ENCODE peak calls at places on chromosomes 11 and 22, in nine cellular contexts. O is substantia nigra, R is body of pancreas, P is AG04450, F is neural progenitor cell, V is GM23338, E is caudate nucleus, T is aorta, W is GM23248. B is an unnamed sample.

GRCh38 chr22:29352778-29353177 is 35.6 kb downstream of the AP1B1 start:
- DNase-seq in O (no peak), R (no peak), P (no peak), F (no peak), V (no peak), E (peak), T (peak), W (no peak), B (no peak)

GRCh38 chr11:69949327-69949726 is 128.8 kb upstream of the ANO1 start:
- DNase-seq in O (no peak), R (peak), P (no peak), F (no peak), V (no peak), E (no peak), T (peak), W (peak), B (no peak)

GRCh38 chr11:126112547-126112946 is 49.9 kb upstream of the CDON start:
- DNase-seq in O (no peak), R (no peak), P (no peak), F (no peak), V (no peak), E (no peak), T (no peak), W (peak), B (no peak)

GRCh38 chr11:62665630-62666258 is 632 bp downstream of the CSKMT start:
- DNase-seq in O (no peak), R (peak), P (no peak), F (peak), V (peak), E (peak), T (peak), W (peak), B (peak)

GRCh38 chr11:36238881-36239280 is 50.3 kb downstream of the COMMD9 start:
- DNase-seq in O (no peak), R (no peak), P (no peak), F (no peak), V (no peak), E (no peak), T (no peak), W (no peak), B (no peak)

GRCh38 chr22:23494593-23495266 is 85.4 kb downstream of the IGLL1 start:
- DNase-seq in O (no peak), R (no peak), P (no peak), F (no peak), V (no peak), E (no peak), T (no peak), W (no peak), B (no peak)

GRCh38 chr11:44564198-44564597 is 1.3 kb upstream of the CD82 start:
- DNase-seq in O (no peak), R (peak), P (no peak), F (no peak), V (no peak), E (no peak), T (no peak), W (peak), B (no peak)

GRCh38 chr11:86747801-86748200 is 52.5 kb upstream of the PRSS23 start:
- DNase-seq in O (no peak), R (no peak), P (no peak), F (no peak), V (no peak), E (no peak), T (no peak), W (no peak), B (no peak)

GRCh38 chr22:33823552-33823951 is 96.7 kb downstream of the LARGE1 start:
- DNase-seq in O (no peak), R (no peak), P (no peak), F (no peak), V (no peak), E (no peak), T (no peak), W (peak), B (no peak)

GRCh38 chr11:106493751-106494150 is 416.3 kb downstream of the AASDHPPT start:
- DNase-seq in O (no peak), R (no peak), P (no peak), F (no peak), V (no peak), E (no peak), T (no peak), W (peak), B (no peak)

GRCh38 chr11:34528072-34528471 is 14.5 kb upstream of the ELF5 start:
- DNase-seq in O (no peak), R (no peak), P (no peak), F (no peak), V (no peak), E (no peak), T (no peak), W (no peak), B (no peak)

GRCh38 chr11:77174559-77174958 is 46.5 kb downstream of the MYO7A start:
- DNase-seq in O (no peak), R (peak), P (no peak), F (no peak), V (no peak), E (no peak), T (no peak), W (no peak), B (no peak)

GRCh38 chr22:49703990-49704344 is 123.7 kb downstream of the BRD1 start:
- DNase-seq in O (no peak), R (no peak), P (no peak), F (no peak), V (no peak), E (no peak), T (no peak), W (no peak), B (no peak)

GRCh38 chr11:1935156-1936071 is 11.7 kb upstream of the MRPL23 start:
- DNase-seq in O (no peak), R (no peak), P (no peak), F (no peak), V (no peak), E (no peak), T (peak), W (no peak), B (no peak)

GRCh38 chr11:129055196-129055595 is 112.5 kb upstream of the TP53AIP1 start:
- DNase-seq in O (no peak), R (no peak), P (no peak), F (no peak), V (no peak), E (no peak), T (no peak), W (no peak), B (no peak)

GRCh38 chr11:67463680-67464410 is 5.2 kb downstream of the TMEM134 start:
- DNase-seq in O (peak), R (peak), P (no peak), F (no peak), V (no peak), E (no peak), T (peak), W (peak), B (no peak)

GRCh38 chr22:49768077-49768476 is 59.6 kb downstream of the BRD1 start:
- DNase-seq in O (no peak), R (no peak), P (no peak), F (no peak), V (no peak), E (no peak), T (peak), W (no peak), B (no peak)

GRCh38 chr22:19540394-19540793 is 16.2 kb upstream of the CLDN5 start:
- DNase-seq in O (no peak), R (no peak), P (no peak), F (no peak), V (no peak), E (no peak), T (no peak), W (no peak), B (no peak)

GRCh38 chr22:17787159-17788022 is 13.1 kb upstream of the BID start:
- DNase-seq in O (no peak), R (no peak), P (no peak), F (no peak), V (no peak), E (no peak), T (no peak), W (peak), B (no peak)

GRCh38 chr11:2740275-2740940 is 40.6 kb upstream of the KCNQ1OT1 start:
- DNase-seq in O (no peak), R (no peak), P (no peak), F (no peak), V (no peak), E (no peak), T (peak), W (no peak), B (no peak)

GRCh38 chr22:42683599-42684283 is 34.5 kb upstream of the CYB5R3 start:
- DNase-seq in O (peak), R (no peak), P (no peak), F (no peak), V (no peak), E (peak), T (peak), W (peak), B (no peak)

GRCh38 chr22:42686756-42687491 is 33.7 kb downstream of the A4GALT start:
- DNase-seq in O (no peak), R (no peak), P (no peak), F (no peak), V (no peak), E (no peak), T (peak), W (no peak), B (no peak)

GRCh38 chr22:42684462-42685195 is 35.4 kb upstream of the CYB5R3 start:
- DNase-seq in O (no peak), R (peak), P (no peak), F (no peak), V (no peak), E (no peak), T (peak), W (peak), B (no peak)

GRCh38 chr22:42688241-42688913 is 32.3 kb downstream of the A4GALT start:
- DNase-seq in O (peak), R (peak), P (peak), F (peak), V (peak), E (peak), T (peak), W (peak), B (no peak)

DNA sequence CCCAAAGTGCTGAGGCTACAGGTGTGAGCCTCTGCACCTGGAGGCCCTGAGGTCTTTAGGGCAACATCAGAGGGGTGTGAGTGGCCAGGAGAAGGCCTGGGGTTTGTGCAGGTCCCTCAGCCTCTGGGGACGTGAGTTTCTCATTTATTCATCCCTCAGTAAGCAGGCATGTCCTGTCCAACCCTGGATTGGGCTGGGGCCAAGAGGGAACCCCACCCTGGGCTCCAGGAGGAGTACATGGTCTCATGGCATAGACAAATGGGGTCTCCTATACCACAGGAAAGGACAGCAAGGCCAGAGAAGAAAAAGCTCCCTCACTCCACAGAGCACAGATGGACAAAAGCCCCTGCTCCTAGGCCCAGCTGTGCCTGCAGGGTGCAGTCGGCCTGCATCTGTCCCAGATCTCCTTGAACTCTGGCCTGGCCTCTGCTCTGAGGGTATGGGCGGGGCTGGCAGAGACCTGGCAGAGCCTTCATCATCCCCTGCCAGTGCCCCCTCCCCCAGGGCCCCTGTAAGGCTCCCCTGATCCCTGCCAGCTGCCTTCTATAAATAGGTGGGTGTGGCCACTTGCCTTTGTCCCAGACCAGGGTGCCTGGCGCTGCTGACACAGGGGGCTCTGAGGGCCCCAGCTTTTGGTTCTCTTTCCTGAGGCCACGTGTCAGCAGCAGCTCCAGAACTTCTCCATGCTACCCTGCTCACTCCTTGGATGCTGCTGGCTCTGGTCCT is 34.6 kb downstream of the A4GALT start:
- DNase-seq in O (no peak), R (no peak), P (no peak), F (peak), V (peak), E (no peak), T (peak), W (no peak), B (no peak)
- H3K27ac ChIP-seq in O (no peak), R (peak), P (no peak), F (no peak), V (no peak), E (no peak), T (peak), W (no peak), B (no peak)

DNA sequence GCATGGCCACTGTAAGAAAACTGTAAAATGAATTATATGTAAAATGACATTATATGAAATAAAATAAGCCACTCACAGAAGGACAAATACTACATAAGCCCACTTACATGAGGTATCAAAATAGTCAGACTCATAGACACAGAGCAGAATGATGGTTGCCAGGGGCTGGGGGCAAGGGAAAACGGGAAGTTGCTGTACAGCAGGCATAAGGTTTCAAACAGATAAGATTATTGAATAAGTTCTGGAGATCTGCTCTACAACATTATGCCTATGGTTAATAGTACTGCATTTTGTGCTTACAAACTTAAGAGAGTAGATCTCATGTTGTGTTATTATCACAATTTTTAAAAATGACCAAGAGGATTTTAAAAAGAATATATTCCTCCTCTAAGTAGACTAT is 32.7 kb upstream of the HEPHL1 start:
- DNase-seq in O (no peak), R (no peak), P (no peak), F (no peak), V (no peak), E (no peak), T (no peak), W (no peak), B (no peak)
- H3K27ac ChIP-seq in O (no peak), R (no peak), P (no peak), F (no peak), V (no peak), E (no peak), T (no peak), W (no peak), B (no peak)

GRCh38 chr11:72491001-72491400 is 56.7 kb upstream of the CLPB start:
- DNase-seq in O (no peak), R (no peak), P (no peak), F (no peak), V (no peak), E (no peak), T (no peak), W (peak), B (no peak)
- H3K27ac ChIP-seq in O (no peak), R (no peak), P (no peak), F (no peak), V (no peak), E (no peak), T (no peak), W (no peak), B (no peak)

GRCh38 chr11:111731839-111732238 is 34.4 kb downstream of the PPP2R1B start:
- DNase-seq in O (no peak), R (no peak), P (no peak), F (no peak), V (no peak), E (no peak), T (no peak), W (no peak), B (no peak)
- H3K27ac ChIP-seq in O (peak), R (peak), P (no peak), F (no peak), V (no peak), E (peak), T (peak), W (no peak), B (no peak)

GRCh38 chr11:131428853-131429252 is 58.4 kb downstream of the NTM start:
- DNase-seq in O (no peak), R (no peak), P (no peak), F (no peak), V (no peak), E (no peak), T (no peak), W (no peak), B (no peak)

GRCh38 chr11:131425285-131425684 is 54.9 kb downstream of the NTM start:
- DNase-seq in O (no peak), R (peak), P (no peak), F (no peak), V (no peak), E (no peak), T (no peak), W (no peak), B (no peak)

GRCh38 chr11:131422491-131422890 is 52.1 kb downstream of the NTM start:
- DNase-seq in O (no peak), R (no peak), P (no peak), F (no peak), V (no peak), E (no peak), T (no peak), W (no peak), B (no peak)

GRCh38 chr11:131421066-131421855 is 50.8 kb downstream of the NTM start:
- DNase-seq in O (no peak), R (no peak), P (no peak), F (no peak), V (no peak), E (no peak), T (no peak), W (no peak), B (no peak)

GRCh38 chr11:131423715-131424114 is 53.3 kb downstream of the NTM start:
- DNase-seq in O (no peak), R (no peak), P (no peak), F (no peak), V (no peak), E (no peak), T (no peak), W (peak), B (no peak)
- H3K27ac ChIP-seq in O (no peak), R (no peak), P (no peak), F (no peak), V (peak), E (no peak), T (no peak), W (no peak), B (no peak)

GRCh38 chr11:116224889-116225200 is 547.9 kb downstream of the BUD13 start:
- DNase-seq in O (no peak), R (no peak), P (no peak), F (no peak), V (no peak), E (no peak), T (no peak), W (no peak), B (no peak)

GRCh38 chr11:116225784-116226410 is 546.9 kb downstream of the BUD13 start:
- DNase-seq in O (no peak), R (no peak), P (no peak), F (no peak), V (no peak), E (no peak), T (no peak), W (peak), B (no peak)

GRCh38 chr11:116225236-116225635 is 547.6 kb downstream of the BUD13 start:
- DNase-seq in O (no peak), R (no peak), P (no peak), F (no peak), V (peak), E (peak), T (no peak), W (no peak), B (no peak)

GRCh38 chr11:116224154-116224888 is 548.5 kb downstream of the BUD13 start:
- DNase-seq in O (no peak), R (peak), P (peak), F (peak), V (peak), E (peak), T (no peak), W (peak), B (peak)

DNA sequence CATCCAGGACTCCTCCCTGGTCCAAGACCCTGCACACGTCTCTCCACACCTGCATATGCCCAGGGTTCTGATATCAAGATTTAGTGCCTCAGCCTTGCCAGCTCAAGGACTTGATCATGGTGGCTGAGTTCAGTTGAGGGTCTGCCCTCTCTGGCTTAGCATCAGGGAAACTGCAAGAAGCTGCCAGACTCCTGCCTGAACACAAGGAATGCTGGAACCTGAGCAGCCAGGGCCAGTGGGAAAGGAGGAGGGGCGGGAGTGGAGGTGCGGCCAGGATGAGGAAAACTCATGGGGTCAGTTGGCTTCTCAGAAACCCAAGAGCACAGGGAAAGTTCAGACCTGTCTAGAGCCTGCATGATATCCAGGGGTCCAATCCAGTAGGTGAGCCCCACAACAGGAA is 546.1 kb downstream of the BUD13 start:
- DNase-seq in O (no peak), R (no peak), P (no peak), F (no peak), V (peak), E (no peak), T (no peak), W (no peak), B (no peak)
- H3K27ac ChIP-seq in O (no peak), R (no peak), P (no peak), F (no peak), V (no peak), E (no peak), T (no peak), W (no peak), B (no peak)

DNA sequence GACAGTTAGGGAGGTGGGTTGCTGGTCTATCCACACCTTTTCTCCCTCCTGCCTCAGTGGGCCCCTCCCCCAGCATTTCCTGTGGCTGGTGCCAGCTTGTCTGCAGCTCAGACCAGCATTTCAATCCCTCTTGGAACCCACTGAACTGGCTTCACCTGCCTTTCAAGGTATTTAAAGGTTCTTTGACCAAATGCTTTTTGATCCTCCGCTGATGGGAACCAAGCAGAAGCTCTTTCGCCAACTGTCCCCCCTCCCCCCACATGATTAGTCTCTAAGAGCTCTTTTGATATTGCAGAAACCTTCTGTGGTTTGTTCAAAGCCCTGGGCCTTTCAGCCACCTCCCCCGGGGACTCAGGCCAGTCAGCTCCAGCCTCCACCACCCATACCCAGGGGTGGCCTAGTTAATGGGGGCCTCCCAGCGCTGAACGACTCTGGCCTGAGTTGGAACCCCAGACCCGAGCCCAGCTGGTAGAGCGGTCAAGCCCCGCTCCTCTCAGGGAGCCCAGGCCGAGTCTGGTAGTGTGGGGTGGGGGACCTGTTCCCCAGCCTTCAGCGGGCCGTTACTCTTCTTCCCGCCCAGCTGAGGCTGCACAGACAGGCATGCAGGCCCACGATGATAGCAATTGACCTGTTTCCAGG is 6.0 kb upstream of the SYT7 start:
- DNase-seq in O (no peak), R (no peak), P (no peak), F (peak), V (peak), E (no peak), T (no peak), W (no peak), B (no peak)
- H3K27ac ChIP-seq in O (no peak), R (no peak), P (no peak), F (no peak), V (no peak), E (no peak), T (no peak), W (no peak), B (no peak)

GRCh38 chr22:41177040-41177625 is 28.0 kb upstream of the L3MBTL2 start:
- DNase-seq in O (no peak), R (peak), P (no peak), F (no peak), V (no peak), E (no peak), T (no peak), W (no peak), B (no peak)

GRCh38 chr22:41169157-41169556 is 36.0 kb upstream of the L3MBTL2 start:
- DNase-seq in O (no peak), R (no peak), P (no peak), F (no peak), V (no peak), E (no peak), T (no peak), W (no peak), B (no peak)

GRCh38 chr22:41175546-41175945 is 29.6 kb upstream of the L3MBTL2 start:
- DNase-seq in O (no peak), R (no peak), P (no peak), F (no peak), V (no peak), E (no peak), T (no peak), W (no peak), B (no peak)

GRCh38 chr22:41177626-41178424 is 27.3 kb upstream of the L3MBTL2 start:
- DNase-seq in O (no peak), R (no peak), P (no peak), F (no peak), V (no peak), E (no peak), T (no peak), W (no peak), B (no peak)

GRCh38 chr22:41171996-41172395 is 33.1 kb upstream of the L3MBTL2 start:
- DNase-seq in O (no peak), R (no peak), P (no peak), F (no peak), V (no peak), E (no peak), T (no peak), W (no peak), B (no peak)
- H3K27ac ChIP-seq in O (no peak), R (no peak), P (no peak), F (no peak), V (no peak), E (no peak), T (no peak), W (no peak), B (no peak)